ENCODE peak calls at places on chromosome 12, in six cellular contexts. One of them, this sample, is unnamed.
A peak's percentile ranks its signal among the peaks of the same experiment; 100 is the strongest.

GRCh38 chr12:45708901-45709300 is 20.6 kb upstream of the ARID2 start:
- DNase-seq in stimulated activated CD8-positive, alpha-beta memory T cell treated with anti-CD3 and anti-CD28 coated beads, Interleukin-4, amount 100 ng/mL, for 1 hour: no peak
- DNase-seq in CD8-positive, alpha-beta memory T cell: no peak
- DNase-seq in HuH-7: no peak
- DNase-seq in RPMI7951: no peak
- DNase-seq in activated CD8-positive, alpha-beta memory T cell treated with anti-CD3 and anti-CD28 coated beads for 4 hours: no peak
- DNase-seq in this sample: no peak

GRCh38 chr12:132143328-132144071 is 619 bp downstream of the DDX51 start:
- DNase-seq in stimulated activated CD8-positive, alpha-beta memory T cell treated with anti-CD3 and anti-CD28 coated beads, Interleukin-4, amount 100 ng/mL, for 1 hour: no peak
- DNase-seq in CD8-positive, alpha-beta memory T cell: no peak
- DNase-seq in activated CD8-positive, alpha-beta memory T cell treated with anti-CD3 and anti-CD28 coated beads for 4 hours: no peak
- DNase-seq in HuH-7: no peak
- DNase-seq in RPMI7951: no peak
- DNase-seq in this sample: no peak

GRCh38 chr12:73274972-73275371 is 1002.8 kb downstream of the TRHDE start:
- DNase-seq in stimulated activated CD8-positive, alpha-beta memory T cell treated with anti-CD3 and anti-CD28 coated beads, Interleukin-4, amount 100 ng/mL, for 1 hour: no peak
- DNase-seq in activated CD8-positive, alpha-beta memory T cell treated with anti-CD3 and anti-CD28 coated beads for 4 hours: no peak
- DNase-seq in RPMI7951: no peak
- DNase-seq in HuH-7: no peak
- DNase-seq in CD8-positive, alpha-beta memory T cell: no peak
- DNase-seq in this sample: no peak

GRCh38 chr12:108616941-108617858 is 16.5 kb downstream of the SELPLG start:
- DNase-seq in CD8-positive, alpha-beta memory T cell: peak; percentile 62
- DNase-seq in HuH-7: no peak
- DNase-seq in activated CD8-positive, alpha-beta memory T cell treated with anti-CD3 and anti-CD28 coated beads for 4 hours: peak; percentile 63
- DNase-seq in RPMI7951: peak; percentile 90
- DNase-seq in stimulated activated CD8-positive, alpha-beta memory T cell treated with anti-CD3 and anti-CD28 coated beads, Interleukin-4, amount 100 ng/mL, for 1 hour: peak; percentile 41
- DNase-seq in this sample: peak; percentile 81

GRCh38 chr12:10941916-10942607 is 3.0 kb upstream of the TAS2R14 start:
- DNase-seq in CD8-positive, alpha-beta memory T cell: no peak
- DNase-seq in HuH-7: no peak
- DNase-seq in activated CD8-positive, alpha-beta memory T cell treated with anti-CD3 and anti-CD28 coated beads for 4 hours: no peak
- DNase-seq in RPMI7951: peak; percentile 35
- DNase-seq in stimulated activated CD8-positive, alpha-beta memory T cell treated with anti-CD3 and anti-CD28 coated beads, Interleukin-4, amount 100 ng/mL, for 1 hour: no peak
- DNase-seq in this sample: no peak

GRCh38 chr12:79514730-79515525 is 175.8 kb downstream of the PAWR start:
- DNase-seq in activated CD8-positive, alpha-beta memory T cell treated with anti-CD3 and anti-CD28 coated beads for 4 hours: no peak
- DNase-seq in CD8-positive, alpha-beta memory T cell: no peak
- DNase-seq in stimulated activated CD8-positive, alpha-beta memory T cell treated with anti-CD3 and anti-CD28 coated beads, Interleukin-4, amount 100 ng/mL, for 1 hour: no peak
- DNase-seq in HuH-7: no peak
- DNase-seq in RPMI7951: peak; percentile 31
- DNase-seq in this sample: no peak

GRCh38 chr12:27427824-27428223 is 18.7 kb upstream of the SMCO2 start:
- DNase-seq in RPMI7951: no peak
- DNase-seq in HuH-7: no peak
- DNase-seq in activated CD8-positive, alpha-beta memory T cell treated with anti-CD3 and anti-CD28 coated beads for 4 hours: no peak
- DNase-seq in CD8-positive, alpha-beta memory T cell: no peak
- DNase-seq in stimulated activated CD8-positive, alpha-beta memory T cell treated with anti-CD3 and anti-CD28 coated beads, Interleukin-4, amount 100 ng/mL, for 1 hour: no peak
- DNase-seq in this sample: no peak

GRCh38 chr12:78865297-78865955 is 852 bp downstream of the SYT1 start:
- DNase-seq in HuH-7: no peak
- DNase-seq in RPMI7951: no peak
- DNase-seq in stimulated activated CD8-positive, alpha-beta memory T cell treated with anti-CD3 and anti-CD28 coated beads, Interleukin-4, amount 100 ng/mL, for 1 hour: no peak
- DNase-seq in activated CD8-positive, alpha-beta memory T cell treated with anti-CD3 and anti-CD28 coated beads for 4 hours: no peak
- DNase-seq in CD8-positive, alpha-beta memory T cell: no peak
- DNase-seq in this sample: no peak

GRCh38 chr12:116138380-116138779 is 139.1 kb downstream of the MED13L start:
- DNase-seq in activated CD8-positive, alpha-beta memory T cell treated with anti-CD3 and anti-CD28 coated beads for 4 hours: no peak
- DNase-seq in RPMI7951: peak; percentile 49
- DNase-seq in CD8-positive, alpha-beta memory T cell: no peak
- DNase-seq in stimulated activated CD8-positive, alpha-beta memory T cell treated with anti-CD3 and anti-CD28 coated beads, Interleukin-4, amount 100 ng/mL, for 1 hour: no peak
- DNase-seq in HuH-7: no peak
- DNase-seq in this sample: no peak

This sample was measured in natural killer cell.